ENCODE peak calls at places on chromosomes 2 and 18, in five cellular contexts. One of them, this sample, is unnamed.

GRCh38 chr18:41948544-41949110 is 6.4 kb upstream of the PIK3C3 start:
- DNase-seq in Calu3: no peak
- DNase-seq in foreskin keratinocyte: no peak
- DNase-seq in cardiac muscle cell: no peak
- DNase-seq in esophagus squamous epithelium: no peak
- DNase-seq in this sample: no peak

GRCh38 chr2:174527101-174527721 is 40.4 kb upstream of the GPR155 start:
- DNase-seq in esophagus squamous epithelium: no peak
- DNase-seq in Calu3: no peak
- DNase-seq in cardiac muscle cell: no peak
- DNase-seq in foreskin keratinocyte: no peak
- DNase-seq in this sample: no peak

GRCh38 chr2:6951046-6951445 is 33.8 kb downstream of the RNF144A start:
- DNase-seq in cardiac muscle cell: no peak
- DNase-seq in Calu3: no peak
- DNase-seq in foreskin keratinocyte: no peak
- DNase-seq in esophagus squamous epithelium: no peak
- DNase-seq in this sample: no peak

GRCh38 chr2:235444101-235444597 is 49.7 kb upstream of the AGAP1 start:
- DNase-seq in Calu3: peak
- DNase-seq in esophagus squamous epithelium: no peak
- DNase-seq in foreskin keratinocyte: peak
- DNase-seq in cardiac muscle cell: no peak
- DNase-seq in this sample: peak

GRCh38 chr2:240992572-240993291 is 5.7 kb upstream of the SNED1 start:
- DNase-seq in cardiac muscle cell: no peak
- DNase-seq in foreskin keratinocyte: no peak
- DNase-seq in Calu3: no peak
- DNase-seq in esophagus squamous epithelium: no peak
- DNase-seq in this sample: no peak

GRCh38 chr2:81195774-81196382 is 891.3 kb upstream of the LRRTM1 start:
- DNase-seq in cardiac muscle cell: no peak
- DNase-seq in Calu3: no peak
- DNase-seq in esophagus squamous epithelium: no peak
- DNase-seq in foreskin keratinocyte: no peak
- DNase-seq in this sample: no peak

GRCh38 chr2:55010915-55011314 is 39.3 kb downstream of the RTN4 start:
- DNase-seq in cardiac muscle cell: peak
- DNase-seq in foreskin keratinocyte: no peak
- DNase-seq in esophagus squamous epithelium: no peak
- DNase-seq in Calu3: peak
- DNase-seq in this sample: peak

GRCh38 chr2:163752252-163752651 is 16.4 kb upstream of the FIGN start:
- DNase-seq in cardiac muscle cell: no peak
- DNase-seq in esophagus squamous epithelium: no peak
- DNase-seq in Calu3: no peak
- DNase-seq in foreskin keratinocyte: peak
- DNase-seq in this sample: peak

GRCh38 chr2:205837663-205838062 is 155.4 kb downstream of the NRP2 start:
- DNase-seq in foreskin keratinocyte: peak
- DNase-seq in Calu3: no peak
- DNase-seq in cardiac muscle cell: no peak
- DNase-seq in esophagus squamous epithelium: no peak
- DNase-seq in this sample: no peak

GRCh38 chr2:27174638-27175037 is 25.8 kb downstream of the TCF23 start:
- DNase-seq in foreskin keratinocyte: no peak
- DNase-seq in cardiac muscle cell: no peak
- DNase-seq in Calu3: no peak
- DNase-seq in esophagus squamous epithelium: no peak
- DNase-seq in this sample: no peak

GRCh38 chr2:138732651-138733050 is 47.5 kb downstream of the NXPH2 start:
- DNase-seq in cardiac muscle cell: no peak
- DNase-seq in esophagus squamous epithelium: no peak
- DNase-seq in Calu3: no peak
- DNase-seq in foreskin keratinocyte: no peak
- DNase-seq in this sample: no peak

GRCh38 chr18:46042571-46043123 is 29.4 kb downstream of the PSTPIP2 start:
- DNase-seq in Calu3: no peak
- DNase-seq in esophagus squamous epithelium: no peak
- DNase-seq in foreskin keratinocyte: peak
- DNase-seq in cardiac muscle cell: peak
- DNase-seq in this sample: peak

GRCh38 chr2:165794520-165794882 is 454 bp upstream of the GALNT3 start:
- DNase-seq in cardiac muscle cell: peak
- DNase-seq in Calu3: peak
- DNase-seq in esophagus squamous epithelium: no peak
- DNase-seq in foreskin keratinocyte: peak
- DNase-seq in this sample: peak

GRCh38 chr2:202375006-202375610 is 1.0 kb upstream of the BMPR2 start:
- DNase-seq in foreskin keratinocyte: peak
- DNase-seq in cardiac muscle cell: peak
- DNase-seq in Calu3: peak
- DNase-seq in esophagus squamous epithelium: peak
- DNase-seq in this sample: peak

GRCh38 chr2:134260726-134261125 is 6.9 kb downstream of the MGAT5 start:
- DNase-seq in foreskin keratinocyte: no peak
- DNase-seq in Calu3: no peak
- DNase-seq in cardiac muscle cell: peak
- DNase-seq in esophagus squamous epithelium: no peak
- DNase-seq in this sample: no peak

GRCh38 chr18:79200546-79201268 is 131.5 kb downstream of the ATP9B start:
- DNase-seq in foreskin keratinocyte: no peak
- DNase-seq in cardiac muscle cell: peak
- DNase-seq in esophagus squamous epithelium: peak
- DNase-seq in Calu3: no peak
- DNase-seq in this sample: peak

GRCh38 chr2:121052023-121052422 is 233.0 kb downstream of the TFCP2L1 start:
- DNase-seq in foreskin keratinocyte: no peak
- DNase-seq in esophagus squamous epithelium: no peak
- DNase-seq in Calu3: no peak
- DNase-seq in cardiac muscle cell: peak
- DNase-seq in this sample: no peak

GRCh38 chr2:39164089-39164488 is 43.2 kb upstream of the SOS1 start:
- DNase-seq in Calu3: no peak
- DNase-seq in foreskin keratinocyte: no peak
- DNase-seq in cardiac muscle cell: peak
- DNase-seq in esophagus squamous epithelium: no peak
- DNase-seq in this sample: no peak

GRCh38 chr2:200063155-200063554 is 107.8 kb downstream of the MAIP1 start:
- DNase-seq in esophagus squamous epithelium: no peak
- DNase-seq in Calu3: no peak
- DNase-seq in cardiac muscle cell: no peak
- DNase-seq in foreskin keratinocyte: no peak
- DNase-seq in this sample: no peak

GRCh38 chr18:10449396-10449795 is 5.0 kb upstream of the APCDD1 start:
- DNase-seq in foreskin keratinocyte: no peak
- DNase-seq in Calu3: no peak
- DNase-seq in cardiac muscle cell: no peak
- DNase-seq in esophagus squamous epithelium: no peak
- DNase-seq in this sample: no peak

GRCh38 chr2:54805255-54805654 is 81.8 kb downstream of the EML6 start:
- DNase-seq in esophagus squamous epithelium: no peak
- DNase-seq in Calu3: no peak
- DNase-seq in foreskin keratinocyte: no peak
- DNase-seq in cardiac muscle cell: no peak
- DNase-seq in this sample: no peak

GRCh38 chr18:14974576-14974975 is 226.6 kb downstream of the ANKRD30B start:
- DNase-seq in foreskin keratinocyte: no peak
- DNase-seq in cardiac muscle cell: no peak
- DNase-seq in Calu3: peak
- DNase-seq in esophagus squamous epithelium: no peak
- DNase-seq in this sample: peak

GRCh38 chr2:161134547-161135518 is 25.4 kb upstream of the TANK start:
- DNase-seq in esophagus squamous epithelium: no peak
- DNase-seq in foreskin keratinocyte: peak
- DNase-seq in Calu3: peak
- DNase-seq in cardiac muscle cell: peak
- DNase-seq in this sample: peak

GRCh38 chr2:101948625-101949150 is 43.1 kb upstream of the IL1R2 start:
- DNase-seq in cardiac muscle cell: no peak
- DNase-seq in esophagus squamous epithelium: no peak
- DNase-seq in foreskin keratinocyte: no peak
- DNase-seq in Calu3: no peak
- DNase-seq in this sample: no peak

GRCh38 chr2:36271266-36271665 is 84.3 kb upstream of the CRIM1 start:
- DNase-seq in foreskin keratinocyte: no peak
- DNase-seq in Calu3: no peak
- DNase-seq in esophagus squamous epithelium: no peak
- DNase-seq in cardiac muscle cell: no peak
- DNase-seq in this sample: no peak

GRCh38 chr18:59822612-59823275 is 77.1 kb upstream of the PMAIP1 start:
- DNase-seq in esophagus squamous epithelium: no peak
- DNase-seq in Calu3: no peak
- DNase-seq in cardiac muscle cell: no peak
- DNase-seq in foreskin keratinocyte: no peak
- DNase-seq in this sample: no peak

GRCh38 chr2:66604911-66605310 is 170.0 kb downstream of the MEIS1 start:
- DNase-seq in foreskin keratinocyte: no peak
- DNase-seq in esophagus squamous epithelium: no peak
- DNase-seq in Calu3: no peak
- DNase-seq in cardiac muscle cell: no peak
- DNase-seq in this sample: no peak

GRCh38 chr2:18422416-18423165 is 137.9 kb downstream of the RDH14 start:
- DNase-seq in foreskin keratinocyte: no peak
- DNase-seq in cardiac muscle cell: no peak
- DNase-seq in esophagus squamous epithelium: no peak
- DNase-seq in Calu3: no peak
- DNase-seq in this sample: no peak

GRCh38 chr2:26245231-26245732 is 543 bp downstream of the HADHB start:
- DNase-seq in cardiac muscle cell: no peak
- DNase-seq in esophagus squamous epithelium: no peak
- DNase-seq in foreskin keratinocyte: peak
- DNase-seq in Calu3: no peak
- DNase-seq in this sample: peak

GRCh38 chr2:184555352-184555751 is 43.0 kb upstream of the ZNF804A start:
- DNase-seq in cardiac muscle cell: no peak
- DNase-seq in esophagus squamous epithelium: no peak
- DNase-seq in Calu3: no peak
- DNase-seq in foreskin keratinocyte: no peak
- DNase-seq in this sample: peak

DNA sequence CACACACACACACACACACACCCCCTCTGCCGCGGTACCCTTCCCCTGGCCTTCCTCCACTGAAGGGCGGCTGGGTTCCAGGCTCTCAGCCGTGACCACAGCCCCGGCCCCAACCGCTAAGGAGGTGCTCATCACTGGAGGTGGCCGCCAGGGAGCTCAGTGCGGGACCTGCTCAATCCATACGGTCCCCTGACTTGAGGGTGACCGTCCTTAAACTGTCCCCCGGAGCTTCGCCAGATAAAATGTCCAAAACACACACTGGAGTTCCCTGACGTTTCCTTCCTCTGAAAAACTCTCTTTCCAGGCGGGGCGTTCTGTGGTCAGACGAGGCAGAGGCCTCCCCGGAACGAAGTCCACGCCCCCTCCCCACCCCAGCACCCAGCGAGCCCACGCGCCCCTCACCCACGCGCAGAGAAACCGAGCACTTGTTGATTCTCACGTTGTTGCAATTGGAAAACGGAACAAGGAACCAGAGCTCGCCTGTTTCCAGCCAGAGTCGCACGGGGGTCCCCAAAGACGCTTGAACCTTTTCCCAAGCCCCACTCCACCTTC is 1.4 kb downstream of the MBP start:
- DNase-seq in Calu3: peak
- DNase-seq in esophagus squamous epithelium: no peak
- DNase-seq in cardiac muscle cell: peak
- DNase-seq in foreskin keratinocyte: peak
- DNase-seq in this sample: no peak
- TF ChIP-seq CTCF in Calu3: no peak
- TF ChIP-seq CTCF in esophagus squamous epithelium: no peak
- TF ChIP-seq CTCF in cardiac muscle cell: no peak
- TF ChIP-seq CTCF in foreskin keratinocyte: no peak
- TF ChIP-seq CTCF in this sample: no peak

DNA sequence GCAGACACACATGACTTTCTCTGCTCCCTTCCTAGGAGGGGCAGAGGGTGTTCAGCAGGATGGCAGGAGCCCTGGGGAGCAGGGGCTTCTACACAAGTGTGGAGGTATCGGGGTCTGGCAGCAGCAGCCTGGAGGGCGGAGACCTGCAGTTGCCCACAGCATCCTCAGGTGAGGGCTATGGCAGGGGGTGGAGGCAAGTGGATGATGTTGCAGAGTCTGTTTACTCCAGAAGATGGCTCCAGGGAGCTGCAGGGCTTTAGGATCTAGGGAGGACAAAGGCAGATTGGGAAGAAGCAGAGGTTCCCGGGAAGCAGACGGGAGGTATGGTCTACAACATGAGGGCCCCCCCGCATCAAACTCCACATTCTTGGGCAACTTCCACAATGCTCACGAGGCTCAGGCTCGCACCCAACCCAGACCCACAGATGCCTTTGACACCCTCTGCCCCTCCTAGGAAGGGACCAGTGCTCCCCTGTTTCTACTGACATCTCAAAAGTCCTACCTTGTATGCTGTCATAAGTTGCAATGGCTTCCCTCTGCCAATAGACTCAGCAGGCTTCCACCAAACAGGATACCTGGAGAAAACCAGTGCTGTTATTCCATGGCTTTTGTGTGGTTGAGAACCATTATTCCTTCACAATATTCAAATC is 12.0 kb upstream of the ATP6V1C2 start:
- DNase-seq in cardiac muscle cell: peak
- DNase-seq in esophagus squamous epithelium: no peak
- DNase-seq in foreskin keratinocyte: peak
- DNase-seq in Calu3: peak
- DNase-seq in this sample: peak
- TF ChIP-seq CTCF in cardiac muscle cell: peak
- TF ChIP-seq CTCF in esophagus squamous epithelium: no peak
- TF ChIP-seq CTCF in foreskin keratinocyte: peak
- TF ChIP-seq CTCF in Calu3: peak
- TF ChIP-seq CTCF in this sample: peak

GRCh38 chr2:144310484-144310883 is 209.4 kb downstream of the ZEB2 start:
- DNase-seq in esophagus squamous epithelium: no peak
- DNase-seq in cardiac muscle cell: no peak
- DNase-seq in foreskin keratinocyte: no peak
- DNase-seq in Calu3: no peak
- DNase-seq in this sample: no peak
- TF ChIP-seq CTCF in esophagus squamous epithelium: no peak
- TF ChIP-seq CTCF in cardiac muscle cell: no peak
- TF ChIP-seq CTCF in foreskin keratinocyte: no peak
- TF ChIP-seq CTCF in Calu3: no peak
- TF ChIP-seq CTCF in this sample: no peak

GRCh38 chr2:15432642-15433261 is 128.4 kb downstream of the NBAS start:
- DNase-seq in foreskin keratinocyte: no peak
- DNase-seq in Calu3: no peak
- DNase-seq in esophagus squamous epithelium: no peak
- DNase-seq in cardiac muscle cell: no peak
- DNase-seq in this sample: no peak
- TF ChIP-seq CTCF in foreskin keratinocyte: no peak
- TF ChIP-seq CTCF in Calu3: no peak
- TF ChIP-seq CTCF in esophagus squamous epithelium: no peak
- TF ChIP-seq CTCF in cardiac muscle cell: no peak
- TF ChIP-seq CTCF in this sample: no peak

This sample was measured in bronchial epithelial cell.